ENCODE peak calls at places on chromosomes 2 and 18, in six cellular contexts. One of them, this sample, is unnamed.

GRCh38 chr2:215391531-215391930 is 44.3 kb downstream of the FN1 start:
- DNase-seq in fibroblast of pulmonary artery: no peak
- DNase-seq in MM.1S: no peak
- DNase-seq in A549: no peak
- DNase-seq in mammary epithelial cell: no peak
- DNase-seq in GM13976: no peak
- DNase-seq in this sample: no peak

GRCh38 chr18:78100189-78100588 is 850.5 kb downstream of the GALR1 start:
- DNase-seq in MM.1S: no peak
- DNase-seq in A549: no peak
- DNase-seq in mammary epithelial cell: no peak
- DNase-seq in fibroblast of pulmonary artery: no peak
- DNase-seq in GM13976: no peak
- DNase-seq in this sample: no peak

GRCh38 chr2:164737612-164738081 is 104.0 kb downstream of the COBLL1 start:
- DNase-seq in GM13976: peak; percentile 24
- DNase-seq in MM.1S: peak; percentile 83
- DNase-seq in A549: peak; percentile 66
- DNase-seq in mammary epithelial cell: peak; percentile 65
- DNase-seq in fibroblast of pulmonary artery: peak; percentile 72
- DNase-seq in this sample: peak; percentile 22

GRCh38 chr2:121205321-121205942 is 79.6 kb downstream of the TFCP2L1 start:
- DNase-seq in fibroblast of pulmonary artery: no peak
- DNase-seq in A549: no peak
- DNase-seq in GM13976: no peak
- DNase-seq in MM.1S: no peak
- DNase-seq in mammary epithelial cell: no peak
- DNase-seq in this sample: no peak

GRCh38 chr18:33116376-33116775 is 324.1 kb downstream of the CCDC178 start:
- DNase-seq in fibroblast of pulmonary artery: peak; percentile 18
- DNase-seq in GM13976: no peak
- DNase-seq in MM.1S: no peak
- DNase-seq in A549: no peak
- DNase-seq in mammary epithelial cell: no peak
- DNase-seq in this sample: no peak

GRCh38 chr2:5368263-5368662 is 323.9 kb upstream of the SOX11 start:
- DNase-seq in mammary epithelial cell: no peak
- DNase-seq in MM.1S: no peak
- DNase-seq in fibroblast of pulmonary artery: no peak
- DNase-seq in A549: no peak
- DNase-seq in GM13976: no peak
- DNase-seq in this sample: no peak

GRCh38 chr2:24972315-24972958 is 682 bp upstream of the DNAJC27 start:
- DNase-seq in MM.1S: peak; percentile 57
- DNase-seq in fibroblast of pulmonary artery: peak; percentile 47
- DNase-seq in GM13976: peak; percentile 42
- DNase-seq in A549: peak; percentile 46
- DNase-seq in mammary epithelial cell: peak; percentile 34
- DNase-seq in this sample: peak; percentile 36

GRCh38 chr2:184938221-184938985 is 340.1 kb downstream of the ZNF804A start:
- DNase-seq in fibroblast of pulmonary artery: no peak
- DNase-seq in mammary epithelial cell: no peak
- DNase-seq in A549: no peak
- DNase-seq in GM13976: no peak
- DNase-seq in MM.1S: no peak
- DNase-seq in this sample: no peak

GRCh38 chr2:132752421-132753206 is 82.6 kb upstream of the LYPD1 start:
- DNase-seq in mammary epithelial cell: no peak
- DNase-seq in MM.1S: no peak
- DNase-seq in GM13976: no peak
- DNase-seq in fibroblast of pulmonary artery: no peak
- DNase-seq in A549: no peak
- DNase-seq in this sample: no peak

GRCh38 chr2:103003750-103004250 is 242.0 kb downstream of the TMEM182 start:
- DNase-seq in mammary epithelial cell: no peak
- DNase-seq in GM13976: no peak
- DNase-seq in MM.1S: no peak
- DNase-seq in A549: no peak
- DNase-seq in fibroblast of pulmonary artery: no peak
- DNase-seq in this sample: no peak

GRCh38 chr2:157935378-157935726 is 59.2 kb upstream of the ACVR1 start:
- DNase-seq in A549: no peak
- DNase-seq in fibroblast of pulmonary artery: no peak
- DNase-seq in GM13976: no peak
- DNase-seq in MM.1S: no peak
- DNase-seq in mammary epithelial cell: peak; percentile 3
- DNase-seq in this sample: no peak

GRCh38 chr2:203646266-203646864 is 60.1 kb upstream of the CD28 start:
- DNase-seq in GM13976: no peak
- DNase-seq in fibroblast of pulmonary artery: no peak
- DNase-seq in mammary epithelial cell: no peak
- DNase-seq in MM.1S: no peak
- DNase-seq in A549: no peak
- DNase-seq in this sample: no peak

GRCh38 chr2:203647579-203647978 is 58.9 kb upstream of the CD28 start:
- DNase-seq in A549: no peak
- DNase-seq in MM.1S: no peak
- DNase-seq in GM13976: no peak
- DNase-seq in fibroblast of pulmonary artery: no peak
- DNase-seq in mammary epithelial cell: no peak
- DNase-seq in this sample: no peak

GRCh38 chr2:203648273-203648672 is 58.2 kb upstream of the CD28 start:
- DNase-seq in fibroblast of pulmonary artery: no peak
- DNase-seq in GM13976: no peak
- DNase-seq in mammary epithelial cell: no peak
- DNase-seq in MM.1S: no peak
- DNase-seq in A549: peak; percentile 23
- DNase-seq in this sample: no peak

GRCh38 chr2:203649176-203649814 is 57.1 kb upstream of the CD28 start:
- DNase-seq in GM13976: no peak
- DNase-seq in MM.1S: no peak
- DNase-seq in fibroblast of pulmonary artery: no peak
- DNase-seq in mammary epithelial cell: peak; percentile 4
- DNase-seq in A549: no peak
- DNase-seq in this sample: no peak

GRCh38 chr2:203646961-203647360 is 59.5 kb upstream of the CD28 start:
- DNase-seq in MM.1S: no peak
- DNase-seq in mammary epithelial cell: no peak
- DNase-seq in fibroblast of pulmonary artery: no peak
- DNase-seq in A549: no peak
- DNase-seq in GM13976: no peak
- DNase-seq in this sample: no peak
- TF ChIP-seq CTCF in MM.1S: no peak
- TF ChIP-seq CTCF in mammary epithelial cell: no peak
- TF ChIP-seq CTCF in fibroblast of pulmonary artery: no peak
- TF ChIP-seq CTCF in A549: no peak
- TF ChIP-seq CTCF in GM13976: no peak
- TF ChIP-seq CTCF in this sample: no peak

GRCh38 chr2:34112161-34112560 is 513.1 kb upstream of the FAM98A start:
- DNase-seq in GM13976: no peak
- DNase-seq in A549: no peak
- DNase-seq in fibroblast of pulmonary artery: no peak
- DNase-seq in mammary epithelial cell: no peak
- DNase-seq in MM.1S: no peak
- DNase-seq in this sample: no peak

GRCh38 chr2:34105015-34105767 is 506.1 kb upstream of the FAM98A start:
- DNase-seq in A549: no peak
- DNase-seq in MM.1S: no peak
- DNase-seq in mammary epithelial cell: peak; percentile 83
- DNase-seq in GM13976: no peak
- DNase-seq in fibroblast of pulmonary artery: peak; percentile 80
- DNase-seq in this sample: no peak

GRCh38 chr2:34115076-34115475 is 516.0 kb upstream of the FAM98A start:
- DNase-seq in GM13976: no peak
- DNase-seq in mammary epithelial cell: no peak
- DNase-seq in fibroblast of pulmonary artery: no peak
- DNase-seq in MM.1S: no peak
- DNase-seq in A549: no peak
- DNase-seq in this sample: no peak

GRCh38 chr2:34107811-34108210 is 508.7 kb upstream of the FAM98A start:
- DNase-seq in fibroblast of pulmonary artery: no peak
- DNase-seq in A549: no peak
- DNase-seq in GM13976: no peak
- DNase-seq in mammary epithelial cell: no peak
- DNase-seq in MM.1S: no peak
- DNase-seq in this sample: no peak

DNA sequence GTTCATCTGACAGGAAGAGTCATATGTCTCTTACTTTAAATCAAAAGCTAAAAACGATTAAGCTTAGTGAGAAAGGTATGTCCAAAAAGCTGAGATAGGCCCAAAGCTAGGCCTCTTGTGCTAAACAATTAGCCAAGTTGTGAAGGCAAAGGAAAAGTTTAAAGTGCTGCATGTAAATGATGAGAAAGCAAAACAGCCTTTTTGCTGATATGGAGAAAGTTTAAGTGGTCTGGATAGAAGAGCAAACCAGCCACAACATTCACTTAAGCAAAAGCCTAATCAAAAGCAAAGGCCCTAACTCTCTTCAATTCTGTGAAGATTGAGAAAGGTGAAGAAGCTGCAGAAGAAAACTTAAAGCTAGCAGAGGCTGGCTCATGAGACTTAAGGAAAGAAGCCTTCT is 511.3 kb upstream of the FAM98A start:
- DNase-seq in mammary epithelial cell: no peak
- DNase-seq in A549: no peak
- DNase-seq in fibroblast of pulmonary artery: no peak
- DNase-seq in MM.1S: no peak
- DNase-seq in GM13976: no peak
- DNase-seq in this sample: no peak
- TF ChIP-seq CTCF in mammary epithelial cell: no peak
- TF ChIP-seq CTCF in A549: no peak
- TF ChIP-seq CTCF in fibroblast of pulmonary artery: no peak
- TF ChIP-seq CTCF in MM.1S: no peak
- TF ChIP-seq CTCF in GM13976: no peak
- TF ChIP-seq CTCF in this sample: no peak

GRCh38 chr2:88955607-88956006 is 264.1 kb downstream of the RPIA start:
- DNase-seq in A549: no peak
- DNase-seq in GM13976: no peak
- DNase-seq in mammary epithelial cell: peak; percentile 16
- DNase-seq in fibroblast of pulmonary artery: no peak
- DNase-seq in MM.1S: no peak
- DNase-seq in this sample: no peak

GRCh38 chr2:88949336-88949735 is 257.9 kb downstream of the RPIA start:
- DNase-seq in mammary epithelial cell: no peak
- DNase-seq in MM.1S: peak; percentile 25
- DNase-seq in GM13976: no peak
- DNase-seq in fibroblast of pulmonary artery: no peak
- DNase-seq in A549: no peak
- DNase-seq in this sample: no peak

DNA sequence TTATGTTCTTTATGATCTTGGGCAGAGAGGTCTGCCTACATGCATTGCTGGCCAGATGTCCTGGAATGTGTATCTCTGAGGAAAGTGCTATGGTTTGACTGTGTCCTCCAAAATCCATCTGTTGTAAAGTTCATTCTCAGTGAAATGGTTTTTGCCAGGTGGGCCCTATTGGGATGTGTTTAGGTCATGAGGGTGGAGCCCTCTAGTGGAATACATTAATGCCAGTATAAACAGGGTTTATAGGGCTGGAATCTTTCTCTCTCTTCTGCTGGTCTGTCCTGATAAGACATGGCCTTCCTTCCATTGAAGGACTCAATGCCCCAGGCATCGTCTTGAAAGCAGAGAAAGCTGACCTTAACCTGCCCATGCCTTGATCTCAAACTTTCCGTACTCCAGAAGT is 258.5 kb downstream of the RPIA start:
- DNase-seq in fibroblast of pulmonary artery: peak; percentile 6
- DNase-seq in GM13976: no peak
- DNase-seq in mammary epithelial cell: no peak
- DNase-seq in A549: peak; percentile 10
- DNase-seq in MM.1S: peak; percentile 15
- DNase-seq in this sample: no peak
- TF ChIP-seq CTCF in fibroblast of pulmonary artery: peak; percentile 32
- TF ChIP-seq CTCF in GM13976: no peak
- TF ChIP-seq CTCF in mammary epithelial cell: peak; percentile 50
- TF ChIP-seq CTCF in A549: peak; percentile 38
- TF ChIP-seq CTCF in MM.1S: peak; percentile 65
- TF ChIP-seq CTCF in this sample: no peak

GRCh38 chr18:11761553-11761952 is 72.5 kb downstream of the GNAL start:
- DNase-seq in A549: no peak
- DNase-seq in MM.1S: no peak
- DNase-seq in fibroblast of pulmonary artery: no peak
- DNase-seq in GM13976: no peak
- DNase-seq in mammary epithelial cell: no peak
- DNase-seq in this sample: peak; percentile 8
- TF ChIP-seq CTCF in A549: no peak
- TF ChIP-seq CTCF in MM.1S: peak; percentile 33
- TF ChIP-seq CTCF in fibroblast of pulmonary artery: peak; percentile 12
- TF ChIP-seq CTCF in GM13976: no peak
- TF ChIP-seq CTCF in mammary epithelial cell: peak; percentile 47
- TF ChIP-seq CTCF in this sample: no peak

GRCh38 chr18:61910101-61910500 is 17.3 kb upstream of the RNF152 start:
- DNase-seq in GM13976: no peak
- DNase-seq in fibroblast of pulmonary artery: no peak
- DNase-seq in mammary epithelial cell: no peak
- DNase-seq in A549: no peak
- DNase-seq in MM.1S: no peak
- DNase-seq in this sample: no peak

GRCh38 chr18:61912476-61912875 is 19.7 kb upstream of the RNF152 start:
- DNase-seq in A549: no peak
- DNase-seq in fibroblast of pulmonary artery: no peak
- DNase-seq in MM.1S: no peak
- DNase-seq in GM13976: no peak
- DNase-seq in mammary epithelial cell: no peak
- DNase-seq in this sample: no peak

GRCh38 chr18:61908661-61909060 is 15.9 kb upstream of the RNF152 start:
- DNase-seq in MM.1S: no peak
- DNase-seq in GM13976: no peak
- DNase-seq in A549: no peak
- DNase-seq in mammary epithelial cell: peak; percentile 93
- DNase-seq in fibroblast of pulmonary artery: no peak
- DNase-seq in this sample: no peak
- TF ChIP-seq CTCF in MM.1S: no peak
- TF ChIP-seq CTCF in GM13976: no peak
- TF ChIP-seq CTCF in A549: no peak
- TF ChIP-seq CTCF in mammary epithelial cell: peak; percentile 17
- TF ChIP-seq CTCF in fibroblast of pulmonary artery: no peak
- TF ChIP-seq CTCF in this sample: no peak

GRCh38 chr2:44718431-44718830 is 223.1 kb upstream of the SIX3 start:
- DNase-seq in MM.1S: no peak
- DNase-seq in GM13976: no peak
- DNase-seq in fibroblast of pulmonary artery: no peak
- DNase-seq in A549: no peak
- DNase-seq in mammary epithelial cell: no peak
- DNase-seq in this sample: no peak

GRCh38 chr2:44719564-44719963 is 221.9 kb upstream of the SIX3 start:
- DNase-seq in fibroblast of pulmonary artery: no peak
- DNase-seq in mammary epithelial cell: no peak
- DNase-seq in GM13976: no peak
- DNase-seq in MM.1S: no peak
- DNase-seq in A549: no peak
- DNase-seq in this sample: no peak

GRCh38 chr2:44722002-44722625 is 219.4 kb upstream of the SIX3 start:
- DNase-seq in GM13976: no peak
- DNase-seq in mammary epithelial cell: no peak
- DNase-seq in MM.1S: peak; percentile 71
- DNase-seq in fibroblast of pulmonary artery: no peak
- DNase-seq in A549: no peak
- DNase-seq in this sample: no peak

GRCh38 chr2:44723921-44724320 is 217.6 kb upstream of the SIX3 start:
- DNase-seq in mammary epithelial cell: no peak
- DNase-seq in MM.1S: no peak
- DNase-seq in fibroblast of pulmonary artery: no peak
- DNase-seq in A549: no peak
- DNase-seq in GM13976: no peak
- DNase-seq in this sample: no peak
- TF ChIP-seq CTCF in mammary epithelial cell: no peak
- TF ChIP-seq CTCF in MM.1S: no peak
- TF ChIP-seq CTCF in fibroblast of pulmonary artery: no peak
- TF ChIP-seq CTCF in A549: no peak
- TF ChIP-seq CTCF in GM13976: no peak
- TF ChIP-seq CTCF in this sample: no peak

This sample was measured in GM10248.